ENCODE peak calls at places on chromosome 5, in nine cellular contexts. M is effector memory CD4-positive, alpha-beta T cell; D is CD4-positive, CD25-positive, alpha-beta regulatory T cell; X is NCI-H460; Z is NCI-H1436; U is anterior cingulate cortex; L is iPS-NIHi11; F is stimulated activated CD8-positive, alpha-beta memory T cell treated with anti-CD3 and anti-CD28 coated beads, Interleukin-7, amount 100 ng/mL, for 1 hour; W is activated T-helper 9 cell treated with anti-CD3 and anti-CD28 coated beads, Interleukin-2, amount 50 U/mL, for 16 hours. V is an unnamed sample.

GRCh38 chr5:73950441-73950873 is 324.5 kb downstream of the ARHGEF28 start:
- DNase-seq in M (no peak), D (no peak), X (no peak), Z (no peak), U (no peak), L (no peak), F (no peak), W (no peak), V (no peak)

GRCh38 chr5:218457-219289 is 553 bp downstream of the SDHA start:
- DNase-seq in M (no peak), D (peak), X (no peak), Z (no peak), U (no peak), L (peak), F (no peak), W (peak), V (peak)

GRCh38 chr5:138770291-138770690 is 17.1 kb downstream of the CTNNA1 start:
- DNase-seq in M (no peak), D (no peak), X (no peak), Z (no peak), U (no peak), L (no peak), F (no peak), W (no peak), V (no peak)

GRCh38 chr5:2482778-2483177 is 268.7 kb downstream of the IRX2 start:
- DNase-seq in M (no peak), D (no peak), X (no peak), Z (no peak), U (no peak), L (no peak), F (no peak), W (no peak), V (no peak)

GRCh38 chr5:159779481-159779880 is 136.8 kb upstream of the ADRA1B start:
- DNase-seq in M (no peak), D (no peak), X (no peak), Z (no peak), U (no peak), L (no peak), F (no peak), W (no peak), V (no peak)

GRCh38 chr5:135225856-135226560 is 173.0 kb downstream of the MACROH2A1 start:
- DNase-seq in M (no peak), D (no peak), X (no peak), Z (no peak), U (no peak), L (no peak), F (no peak), W (no peak), V (no peak)

GRCh38 chr5:174690256-174690655 is 34.1 kb upstream of the MSX2 start:
- DNase-seq in M (no peak), D (no peak), X (peak), Z (no peak), U (no peak), L (peak), F (no peak), W (no peak), V (no peak)

GRCh38 chr5:44388504-44389409 is 463 bp downstream of the FGF10 start:
- DNase-seq in M (no peak), D (no peak), X (no peak), Z (no peak), U (peak), L (no peak), F (no peak), W (no peak), V (no peak)

GRCh38 chr5:2213121-2213730 is 330.5 kb upstream of the IRX4 start:
- DNase-seq in M (no peak), D (no peak), X (no peak), Z (no peak), U (no peak), L (no peak), F (no peak), W (no peak), V (no peak)

GRCh38 chr5:6584727-6585126 is 48.1 kb downstream of the NSUN2 start:
- DNase-seq in M (no peak), D (no peak), X (no peak), Z (no peak), U (no peak), L (no peak), F (no peak), W (no peak), V (no peak)

GRCh38 chr5:122172207-122172606 is 42.9 kb downstream of the ZNF474 start:
- DNase-seq in M (no peak), D (no peak), X (no peak), Z (no peak), U (no peak), L (no peak), F (no peak), W (no peak), V (no peak)